ENCODE peak calls at places on chromosomes 3 and 15, in seven cellular contexts. W is lower lobe of right lung, I is DND-41, P is GM12865, X is coronary artery, G is body of pancreas, J is SK-N-SH. A is an unnamed sample.

GRCh38 chr3:129625071-129625874 is 18.8 kb upstream of the PLXND1 start:
- DNase-seq in X (peak), G (no peak), J (peak), P (no peak), I (no peak), W (peak), A (no peak)

GRCh38 chr3:129597087-129597791 is 9.2 kb downstream of the PLXND1 start:
- DNase-seq in J (no peak), I (no peak), P (no peak), X (no peak), W (no peak), G (no peak), A (no peak)

GRCh38 chr3:105526349-105527111 is 159.8 kb downstream of the ALCAM start:
- DNase-seq in W (no peak), J (no peak), X (no peak), G (no peak), I (no peak), P (no peak), A (no peak)

GRCh38 chr3:171213178-171213577 is 186.7 kb upstream of the SLC2A2 start:
- DNase-seq in W (no peak), X (no peak), G (no peak), P (no peak), J (no peak), I (no peak), A (no peak)

GRCh38 chr15:63968700-63969099 is 77.6 kb downstream of the DAPK2 start:
- DNase-seq in I (no peak), J (no peak), W (no peak), G (no peak), P (no peak), X (peak), A (no peak)

GRCh38 chr15:37995461-37996347 is 61.3 kb downstream of the TMCO5A start:
- DNase-seq in G (no peak), J (peak), P (peak), W (no peak), X (no peak), I (no peak), A (no peak)

GRCh38 chr3:125039897-125040175 is 16.0 kb downstream of the HEG1 start:
- DNase-seq in J (no peak), W (no peak), X (no peak), G (no peak), P (no peak), I (no peak), A (no peak)

GRCh38 chr3:195811756-195812155 is at the start of gene MUC4:
- DNase-seq in X (no peak), W (no peak), J (no peak), I (no peak), P (no peak), G (no peak), A (no peak)

GRCh38 chr3:117746091-117746490 is 1036.5 kb downstream of the TUSC7 start:
- DNase-seq in I (no peak), W (no peak), P (no peak), G (no peak), J (no peak), X (no peak), A (no peak)

GRCh38 chr3:8191406-8191805 is 310.2 kb upstream of the LMCD1 start:
- DNase-seq in P (no peak), X (no peak), G (no peak), J (no peak), I (no peak), W (no peak), A (no peak)

GRCh38 chr3:48026951-48027908 is 11.0 kb upstream of the MAP4 start:
- DNase-seq in G (no peak), X (no peak), W (no peak), P (no peak), J (no peak), I (no peak), A (no peak)

GRCh38 chr3:106825962-106826605 is 551.2 kb upstream of the CCDC54 start:
- DNase-seq in I (no peak), X (no peak), J (no peak), P (no peak), G (no peak), W (no peak), A (no peak)

DNA sequence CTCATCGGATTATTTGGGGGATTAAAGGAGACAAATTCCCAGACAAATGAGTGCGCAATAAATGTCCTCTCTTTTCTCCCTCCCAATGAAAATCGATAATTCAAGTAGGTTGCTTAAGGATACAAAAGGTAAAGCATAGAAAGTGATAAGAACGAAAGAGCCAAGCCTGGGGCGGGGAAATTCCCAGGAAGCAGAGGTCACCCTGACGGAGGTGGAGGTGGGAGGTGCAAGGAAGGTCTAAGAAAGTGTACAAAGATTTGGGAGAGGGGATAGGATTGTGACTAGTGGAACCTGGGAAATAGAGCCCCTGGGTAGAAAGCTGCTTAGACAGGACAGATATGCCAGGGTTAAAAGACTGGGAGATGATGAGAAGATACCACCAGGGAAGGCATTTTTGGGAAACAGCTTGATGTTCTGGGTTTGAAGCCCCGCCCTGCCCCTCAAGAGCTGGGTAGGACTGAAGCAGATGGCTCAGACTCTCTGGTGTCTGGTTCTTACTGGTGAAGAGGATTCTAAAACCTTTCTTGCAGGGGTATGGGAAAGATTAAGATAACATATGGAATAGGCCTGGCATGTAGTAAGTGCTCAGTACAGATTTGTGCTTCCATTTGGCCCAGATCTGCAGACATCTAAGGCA is 1.1 kb upstream of the KLHL25 start:
- DNase-seq in G (no peak), P (no peak), J (no peak), I (no peak), X (no peak), W (no peak), A (no peak)
- H3K4me3 ChIP-seq in G (no peak), P (no peak), J (no peak), I (no peak), X (peak), W (peak), A (no peak)

DNA sequence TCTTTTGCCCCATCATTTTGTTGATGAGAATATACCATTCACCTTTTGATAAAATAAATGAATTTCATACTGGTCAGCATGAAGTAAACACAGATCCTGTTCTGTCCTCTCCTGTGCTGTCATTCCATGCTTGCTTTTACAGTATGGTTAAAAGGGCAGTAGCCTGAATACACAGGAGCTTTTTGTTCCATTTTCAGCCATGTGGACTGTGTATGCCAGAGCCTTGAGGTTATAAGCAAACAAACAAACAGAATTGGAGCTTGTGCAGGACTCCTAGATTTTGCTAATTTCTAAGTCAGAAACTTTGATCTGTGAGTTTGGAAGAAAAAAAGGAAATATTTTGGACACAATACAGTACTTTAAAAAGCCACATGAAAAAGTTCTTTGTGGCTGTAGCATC is 91.9 kb downstream of the LRRC28 start:
- DNase-seq in P (no peak), W (no peak), X (no peak), G (no peak), J (no peak), I (no peak), A (no peak)
- TF ChIP-seq CTCF in P (no peak), W (no peak), X (no peak), G (no peak), J (no peak), I (no peak), A (no peak)

DNA sequence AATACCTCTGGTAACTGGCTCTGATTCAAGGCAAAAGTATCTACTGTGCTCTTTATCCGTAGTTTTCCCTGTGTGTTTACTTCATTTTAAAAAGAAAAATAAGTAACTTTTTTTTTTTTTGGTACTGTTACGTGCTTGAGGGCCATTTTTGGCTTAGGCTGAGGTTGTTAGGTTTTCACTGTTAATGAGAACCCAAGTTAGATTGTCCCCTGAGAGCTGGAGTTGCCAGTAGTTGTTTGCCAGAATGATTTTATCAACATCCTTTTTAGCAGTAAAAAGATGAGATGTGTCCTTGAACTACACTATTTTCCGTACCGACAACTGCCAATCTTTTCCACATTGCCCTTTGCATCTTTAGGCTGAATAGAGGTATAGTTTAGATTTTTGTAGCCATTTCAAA is 35.9 kb downstream of the IQGAP1 start:
- DNase-seq in G (no peak), W (no peak), X (no peak), J (no peak), P (no peak), I (no peak), A (no peak)
- H3K4me3 ChIP-seq in G (no peak), W (no peak), X (peak), J (no peak), P (no peak), I (no peak), A (no peak)

GRCh38 chr3:133573629-133574194 is at the start of gene CDV3:
- DNase-seq in J (peak), P (no peak), I (no peak), X (peak), W (no peak), G (no peak), A (peak)

GRCh38 chr3:133576169-133576568 is 2.7 kb downstream of the CDV3 start:
- DNase-seq in G (no peak), W (no peak), X (no peak), J (no peak), P (no peak), I (no peak), A (no peak)

GRCh38 chr3:133575121-133575520 is 1.6 kb downstream of the CDV3 start:
- DNase-seq in P (peak), X (no peak), W (no peak), J (no peak), I (no peak), G (no peak), A (no peak)

GRCh38 chr3:133573054-133573628 is 345 bp upstream of the CDV3 start:
- DNase-seq in W (peak), G (peak), I (peak), P (peak), X (peak), J (peak), A (peak)

DNA sequence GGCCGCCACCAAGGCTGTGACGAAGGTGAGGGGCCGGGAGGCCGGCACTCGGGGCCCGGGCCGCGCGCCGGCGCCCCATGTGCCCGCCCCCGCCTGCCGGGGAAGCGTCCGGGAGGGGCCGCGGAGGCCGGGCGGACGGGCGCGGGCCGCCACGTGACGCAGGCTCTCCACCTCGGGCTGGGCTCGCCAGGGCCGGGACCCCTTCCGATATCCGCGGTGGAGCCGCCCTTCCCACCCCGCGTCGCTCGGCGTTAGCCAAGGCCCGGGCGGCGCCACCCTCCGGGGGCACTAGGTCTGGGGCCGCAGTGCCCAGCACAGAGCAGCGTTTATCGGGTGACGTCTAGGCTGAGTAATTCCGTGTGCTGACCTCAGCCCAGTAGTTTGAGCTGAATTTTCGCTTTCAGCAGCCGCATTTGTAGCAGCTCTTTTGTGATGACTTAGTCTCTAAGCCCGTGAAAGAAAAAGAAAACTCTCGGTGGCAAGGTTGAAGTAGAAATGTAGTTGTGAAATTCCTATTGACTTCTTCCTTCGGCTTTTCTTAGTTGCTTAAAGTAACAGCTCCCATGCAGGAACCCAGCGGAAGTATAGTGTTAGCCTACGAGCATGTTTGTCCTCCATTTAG is 885 bp downstream of the CDV3 start:
- DNase-seq in P (peak), J (peak), G (peak), W (peak), I (peak), X (peak), A (peak)
- TF ChIP-seq CTCF in P (peak), J (no peak), G (peak), W (no peak), I (peak), X (no peak), A (no peak)

GRCh38 chr3:100260081-100260684 is 609 bp upstream of the TBC1D23 start:
- DNase-seq in G (peak), X (peak), W (peak), I (no peak), J (no peak), P (peak), A (peak)
- H3K4me3 ChIP-seq in G (no peak), X (peak), W (peak), I (peak), J (peak), P (peak), A (no peak)

GRCh38 chr3:38543602-38544001 is 47.5 kb downstream of the EXOG start:
- DNase-seq in P (no peak), X (peak), J (no peak), I (no peak), G (no peak), W (no peak), A (no peak)

GRCh38 chr3:38542401-38543298 is 46.5 kb downstream of the EXOG start:
- DNase-seq in I (no peak), X (peak), W (no peak), P (no peak), J (peak), G (no peak), A (no peak)

GRCh38 chr3:38545983-38546382 is 49.8 kb downstream of the EXOG start:
- DNase-seq in J (no peak), X (no peak), W (no peak), P (no peak), I (no peak), G (no peak), A (peak)

GRCh38 chr3:38544926-38545325 is 48.8 kb downstream of the EXOG start:
- DNase-seq in X (peak), I (no peak), P (no peak), J (no peak), G (no peak), W (no peak), A (peak)

GRCh38 chr3:38545396-38545949 is 49.3 kb downstream of the EXOG start:
- DNase-seq in W (no peak), X (no peak), G (no peak), P (no peak), I (no peak), J (no peak), A (no peak)
- TF ChIP-seq CTCF in W (no peak), X (no peak), G (no peak), P (no peak), I (no peak), J (no peak), A (no peak)

DNA sequence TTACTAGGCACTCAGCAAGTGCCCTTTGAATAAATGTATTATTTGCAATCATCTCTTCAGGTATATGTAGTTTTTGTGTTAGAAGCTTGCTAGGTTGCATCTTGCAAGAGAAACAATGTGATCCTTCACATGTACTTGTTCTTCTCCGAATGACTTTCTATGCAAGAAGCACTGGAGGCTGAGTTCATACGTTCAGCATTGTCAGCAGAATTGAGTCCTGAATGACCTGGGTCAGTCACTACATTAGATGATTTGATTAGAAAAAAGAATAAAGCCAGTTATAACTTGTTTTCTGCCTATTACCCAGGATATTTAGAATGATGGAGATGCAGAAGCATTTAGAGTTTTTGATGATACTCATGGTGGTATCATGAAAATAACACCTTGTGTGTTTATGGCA is 479.1 kb upstream of the TPRG1 start:
- DNase-seq in J (no peak), X (no peak), P (no peak), W (no peak), I (no peak), G (no peak), A (no peak)
- H3K4me3 ChIP-seq in J (no peak), X (no peak), P (no peak), W (no peak), I (no peak), G (no peak), A (no peak)